ENCODE peak calls at places on chromosomes 6 and 20, in ten cellular contexts. One of them, this sample, is unnamed. For H3K4me1, the result is how much of the 10 kb centered on the place peaks cover.

GRCh38 chr6:2611092-2611491 is 139.6 kb downstream of the MYLK4 start:
- DNase-seq in adrenal gland: peak
- DNase-seq in neural progenitor cell: no peak
- DNase-seq in breast epithelium: no peak
- DNase-seq in lower lobe of right lung: no peak
- DNase-seq in neuronal stem cell: no peak
- DNase-seq in psoas muscle: no peak
- DNase-seq in CD8-positive, alpha-beta memory T cell: no peak
- DNase-seq in heart left ventricle: no peak
- DNase-seq in left lung: no peak
- DNase-seq in this sample: no peak

GRCh38 chr6:75167851-75168250 is 38.0 kb downstream of the COL12A1 start:
- DNase-seq in left lung: no peak
- DNase-seq in CD8-positive, alpha-beta memory T cell: no peak
- DNase-seq in lower lobe of right lung: no peak
- DNase-seq in neural progenitor cell: no peak
- DNase-seq in adrenal gland: no peak
- DNase-seq in neuronal stem cell: no peak
- DNase-seq in heart left ventricle: no peak
- DNase-seq in breast epithelium: no peak
- DNase-seq in psoas muscle: no peak
- DNase-seq in this sample: no peak

GRCh38 chr6:89840538-89840937 is 10.9 kb downstream of the CASP8AP2 start:
- DNase-seq in heart left ventricle: no peak
- DNase-seq in adrenal gland: peak
- DNase-seq in CD8-positive, alpha-beta memory T cell: no peak
- DNase-seq in neural progenitor cell: no peak
- DNase-seq in breast epithelium: no peak
- DNase-seq in left lung: no peak
- DNase-seq in psoas muscle: no peak
- DNase-seq in neuronal stem cell: no peak
- DNase-seq in lower lobe of right lung: no peak
- DNase-seq in this sample: no peak

GRCh38 chr6:1200706-1201105 is 111.2 kb upstream of the FOXQ1 start:
- DNase-seq in lower lobe of right lung: no peak
- DNase-seq in CD8-positive, alpha-beta memory T cell: no peak
- DNase-seq in breast epithelium: no peak
- DNase-seq in neural progenitor cell: no peak
- DNase-seq in adrenal gland: no peak
- DNase-seq in psoas muscle: no peak
- DNase-seq in heart left ventricle: no peak
- DNase-seq in neuronal stem cell: no peak
- DNase-seq in left lung: no peak
- DNase-seq in this sample: no peak

GRCh38 chr20:24425523-24425922 is 43.9 kb upstream of the SYNDIG1 start:
- DNase-seq in lower lobe of right lung: no peak
- DNase-seq in psoas muscle: no peak
- DNase-seq in neuronal stem cell: no peak
- DNase-seq in CD8-positive, alpha-beta memory T cell: no peak
- DNase-seq in heart left ventricle: no peak
- DNase-seq in breast epithelium: no peak
- DNase-seq in left lung: no peak
- DNase-seq in neural progenitor cell: no peak
- DNase-seq in adrenal gland: no peak
- DNase-seq in this sample: no peak

GRCh38 chr20:44052166-44052565 is 134.8 kb downstream of the JPH2 start:
- DNase-seq in neural progenitor cell: no peak
- DNase-seq in left lung: no peak
- DNase-seq in lower lobe of right lung: no peak
- DNase-seq in breast epithelium: no peak
- DNase-seq in heart left ventricle: no peak
- DNase-seq in adrenal gland: no peak
- DNase-seq in CD8-positive, alpha-beta memory T cell: no peak
- DNase-seq in psoas muscle: no peak
- DNase-seq in neuronal stem cell: no peak
- DNase-seq in this sample: no peak

GRCh38 chr6:40346241-40346640 is 240.9 kb downstream of the LRFN2 start:
- DNase-seq in CD8-positive, alpha-beta memory T cell: no peak
- DNase-seq in neuronal stem cell: no peak
- DNase-seq in left lung: no peak
- DNase-seq in breast epithelium: no peak
- DNase-seq in neural progenitor cell: no peak
- DNase-seq in heart left ventricle: no peak
- DNase-seq in lower lobe of right lung: no peak
- DNase-seq in adrenal gland: no peak
- DNase-seq in psoas muscle: no peak
- DNase-seq in this sample: no peak

GRCh38 chr6:3869632-3870527 is 20.7 kb downstream of the FAM50B start:
- DNase-seq in neural progenitor cell: no peak
- DNase-seq in breast epithelium: no peak
- DNase-seq in left lung: no peak
- DNase-seq in neuronal stem cell: no peak
- DNase-seq in heart left ventricle: no peak
- DNase-seq in psoas muscle: no peak
- DNase-seq in lower lobe of right lung: no peak
- DNase-seq in adrenal gland: no peak
- DNase-seq in CD8-positive, alpha-beta memory T cell: no peak
- DNase-seq in this sample: no peak

GRCh38 chr6:45827952-45828530 is 187.6 kb downstream of the CLIC5 start:
- DNase-seq in lower lobe of right lung: no peak
- DNase-seq in adrenal gland: no peak
- DNase-seq in psoas muscle: no peak
- DNase-seq in breast epithelium: no peak
- DNase-seq in neural progenitor cell: no peak
- DNase-seq in CD8-positive, alpha-beta memory T cell: no peak
- DNase-seq in left lung: no peak
- DNase-seq in neuronal stem cell: no peak
- DNase-seq in heart left ventricle: no peak
- DNase-seq in this sample: no peak

GRCh38 chr6:27582928-27583725 is 110.2 kb upstream of the ZNF184 start:
- DNase-seq in lower lobe of right lung: no peak
- DNase-seq in heart left ventricle: no peak
- DNase-seq in neuronal stem cell: no peak
- DNase-seq in adrenal gland: no peak
- DNase-seq in breast epithelium: no peak
- DNase-seq in left lung: no peak
- DNase-seq in psoas muscle: no peak
- DNase-seq in CD8-positive, alpha-beta memory T cell: no peak
- DNase-seq in neural progenitor cell: peak
- DNase-seq in this sample: peak

GRCh38 chr20:62387993-62388635 is 1.2 kb downstream of the RPS21 start:
- DNase-seq in neuronal stem cell: no peak
- DNase-seq in neural progenitor cell: no peak
- DNase-seq in lower lobe of right lung: no peak
- DNase-seq in left lung: no peak
- DNase-seq in psoas muscle: no peak
- DNase-seq in CD8-positive, alpha-beta memory T cell: no peak
- DNase-seq in adrenal gland: peak
- DNase-seq in breast epithelium: no peak
- DNase-seq in heart left ventricle: no peak
- DNase-seq in this sample: no peak

GRCh38 chr20:34110025-34111013 is 1.7 kb downstream of the EIF2S2 start:
- DNase-seq in adrenal gland: no peak
- DNase-seq in psoas muscle: no peak
- DNase-seq in neuronal stem cell: no peak
- DNase-seq in breast epithelium: no peak
- DNase-seq in CD8-positive, alpha-beta memory T cell: no peak
- DNase-seq in neural progenitor cell: no peak
- DNase-seq in left lung: no peak
- DNase-seq in lower lobe of right lung: no peak
- DNase-seq in heart left ventricle: no peak
- DNase-seq in this sample: no peak
- H3K4me1 ChIP-seq in adrenal gland: under half
- H3K4me1 ChIP-seq in psoas muscle: under half
- H3K4me1 ChIP-seq in neuronal stem cell: under half
- H3K4me1 ChIP-seq in breast epithelium: under half
- H3K4me1 ChIP-seq in CD8-positive, alpha-beta memory T cell: under half
- H3K4me1 ChIP-seq in neural progenitor cell: under half
- H3K4me1 ChIP-seq in left lung: under half
- H3K4me1 ChIP-seq in lower lobe of right lung: half or more
- H3K4me1 ChIP-seq in heart left ventricle: under half
- H3K4me1 ChIP-seq in this sample: under half

GRCh38 chr6:124882580-124883393 is 79.5 kb upstream of the RNF217 start:
- DNase-seq in CD8-positive, alpha-beta memory T cell: no peak
- DNase-seq in neuronal stem cell: no peak
- DNase-seq in adrenal gland: no peak
- DNase-seq in breast epithelium: no peak
- DNase-seq in neural progenitor cell: no peak
- DNase-seq in lower lobe of right lung: no peak
- DNase-seq in heart left ventricle: no peak
- DNase-seq in left lung: no peak
- DNase-seq in psoas muscle: no peak
- DNase-seq in this sample: no peak
- H3K4me1 ChIP-seq in CD8-positive, alpha-beta memory T cell: under half
- H3K4me1 ChIP-seq in neuronal stem cell: under half
- H3K4me1 ChIP-seq in adrenal gland: under half
- H3K4me1 ChIP-seq in breast epithelium: under half
- H3K4me1 ChIP-seq in neural progenitor cell: under half
- H3K4me1 ChIP-seq in lower lobe of right lung: under half
- H3K4me1 ChIP-seq in heart left ventricle: under half
- H3K4me1 ChIP-seq in left lung: under half
- H3K4me1 ChIP-seq in psoas muscle: under half
- H3K4me1 ChIP-seq in this sample: under half

DNA sequence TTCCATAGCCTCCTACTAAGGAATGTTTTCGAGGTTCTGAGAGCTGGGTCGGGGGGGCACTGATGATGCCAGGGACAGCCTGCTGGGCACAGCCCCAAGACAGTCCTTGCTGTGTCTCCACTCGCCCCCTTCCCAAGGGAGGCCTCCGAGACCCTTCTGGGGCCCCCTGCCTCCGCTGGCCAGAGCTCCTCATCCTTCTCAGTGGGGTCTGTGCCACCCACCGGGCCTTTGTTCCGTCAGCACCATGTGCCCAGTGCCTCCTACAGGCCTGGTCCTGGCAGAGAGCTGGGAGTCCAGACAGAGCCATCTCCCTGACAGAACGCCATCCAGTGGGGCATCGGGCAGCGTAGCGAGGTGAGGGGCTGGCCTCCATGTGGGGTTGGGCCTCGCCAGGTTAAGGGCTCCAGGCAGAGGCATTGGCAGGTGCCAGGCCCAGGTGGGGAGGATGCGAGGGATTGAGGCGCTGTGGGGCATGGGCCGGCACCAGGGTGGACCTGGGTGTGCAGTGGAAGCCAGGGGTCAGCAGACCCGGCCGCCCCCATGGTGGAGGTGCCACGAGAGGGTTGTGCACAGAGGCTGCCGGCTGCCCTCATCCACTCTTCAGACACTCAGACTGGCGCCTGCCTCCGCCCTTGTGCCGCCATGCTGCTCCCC is 13.3 kb downstream of the RBM38 start:
- DNase-seq in lower lobe of right lung: peak
- DNase-seq in neuronal stem cell: no peak
- DNase-seq in psoas muscle: peak
- DNase-seq in CD8-positive, alpha-beta memory T cell: peak
- DNase-seq in breast epithelium: no peak
- DNase-seq in heart left ventricle: peak
- DNase-seq in adrenal gland: no peak
- DNase-seq in neural progenitor cell: no peak
- DNase-seq in left lung: peak
- DNase-seq in this sample: no peak
- H3K4me1 ChIP-seq in lower lobe of right lung: under half
- H3K4me1 ChIP-seq in neuronal stem cell: under half
- H3K4me1 ChIP-seq in psoas muscle: half or more
- H3K4me1 ChIP-seq in CD8-positive, alpha-beta memory T cell: half or more
- H3K4me1 ChIP-seq in breast epithelium: under half
- H3K4me1 ChIP-seq in heart left ventricle: half or more
- H3K4me1 ChIP-seq in adrenal gland: under half
- H3K4me1 ChIP-seq in neural progenitor cell: under half
- H3K4me1 ChIP-seq in left lung: under half
- H3K4me1 ChIP-seq in this sample: half or more

GRCh38 chr6:148491638-148492210 is 149.1 kb downstream of the SASH1 start:
- DNase-seq in adrenal gland: no peak
- DNase-seq in lower lobe of right lung: no peak
- DNase-seq in left lung: no peak
- DNase-seq in neural progenitor cell: no peak
- DNase-seq in CD8-positive, alpha-beta memory T cell: no peak
- DNase-seq in neuronal stem cell: no peak
- DNase-seq in breast epithelium: no peak
- DNase-seq in psoas muscle: no peak
- DNase-seq in heart left ventricle: no peak
- DNase-seq in this sample: no peak

GRCh38 chr6:148494226-148494625 is 151.6 kb downstream of the SASH1 start:
- DNase-seq in neuronal stem cell: no peak
- DNase-seq in psoas muscle: no peak
- DNase-seq in heart left ventricle: no peak
- DNase-seq in left lung: no peak
- DNase-seq in neural progenitor cell: no peak
- DNase-seq in lower lobe of right lung: no peak
- DNase-seq in CD8-positive, alpha-beta memory T cell: no peak
- DNase-seq in adrenal gland: no peak
- DNase-seq in breast epithelium: no peak
- DNase-seq in this sample: no peak

GRCh38 chr6:148492654-148493290 is 150.1 kb downstream of the SASH1 start:
- DNase-seq in left lung: no peak
- DNase-seq in CD8-positive, alpha-beta memory T cell: no peak
- DNase-seq in neuronal stem cell: no peak
- DNase-seq in psoas muscle: no peak
- DNase-seq in breast epithelium: no peak
- DNase-seq in neural progenitor cell: no peak
- DNase-seq in heart left ventricle: no peak
- DNase-seq in adrenal gland: no peak
- DNase-seq in lower lobe of right lung: no peak
- DNase-seq in this sample: no peak

GRCh38 chr6:148495029-148495428 is 152.4 kb downstream of the SASH1 start:
- DNase-seq in left lung: no peak
- DNase-seq in CD8-positive, alpha-beta memory T cell: no peak
- DNase-seq in breast epithelium: no peak
- DNase-seq in heart left ventricle: no peak
- DNase-seq in neuronal stem cell: no peak
- DNase-seq in lower lobe of right lung: no peak
- DNase-seq in neural progenitor cell: no peak
- DNase-seq in adrenal gland: no peak
- DNase-seq in psoas muscle: no peak
- DNase-seq in this sample: no peak

GRCh38 chr6:148493374-148493773 is 150.7 kb downstream of the SASH1 start:
- DNase-seq in CD8-positive, alpha-beta memory T cell: no peak
- DNase-seq in lower lobe of right lung: no peak
- DNase-seq in neuronal stem cell: no peak
- DNase-seq in psoas muscle: no peak
- DNase-seq in adrenal gland: no peak
- DNase-seq in breast epithelium: no peak
- DNase-seq in heart left ventricle: no peak
- DNase-seq in neural progenitor cell: no peak
- DNase-seq in left lung: no peak
- DNase-seq in this sample: no peak
- H3K4me1 ChIP-seq in CD8-positive, alpha-beta memory T cell: under half
- H3K4me1 ChIP-seq in lower lobe of right lung: under half
- H3K4me1 ChIP-seq in neuronal stem cell: under half
- H3K4me1 ChIP-seq in psoas muscle: under half
- H3K4me1 ChIP-seq in adrenal gland: under half
- H3K4me1 ChIP-seq in breast epithelium: under half
- H3K4me1 ChIP-seq in heart left ventricle: under half
- H3K4me1 ChIP-seq in neural progenitor cell: under half
- H3K4me1 ChIP-seq in left lung: under half
- H3K4me1 ChIP-seq in this sample: under half

GRCh38 chr6:154480144-154480639 is 30.3 kb downstream of the CNKSR3 start:
- DNase-seq in psoas muscle: no peak
- DNase-seq in breast epithelium: no peak
- DNase-seq in adrenal gland: no peak
- DNase-seq in lower lobe of right lung: no peak
- DNase-seq in neural progenitor cell: no peak
- DNase-seq in CD8-positive, alpha-beta memory T cell: no peak
- DNase-seq in neuronal stem cell: no peak
- DNase-seq in left lung: no peak
- DNase-seq in heart left ventricle: no peak
- DNase-seq in this sample: no peak
- H3K4me1 ChIP-seq in psoas muscle: under half
- H3K4me1 ChIP-seq in breast epithelium: under half
- H3K4me1 ChIP-seq in adrenal gland: under half
- H3K4me1 ChIP-seq in lower lobe of right lung: under half
- H3K4me1 ChIP-seq in neural progenitor cell: under half
- H3K4me1 ChIP-seq in CD8-positive, alpha-beta memory T cell: under half
- H3K4me1 ChIP-seq in neuronal stem cell: under half
- H3K4me1 ChIP-seq in left lung: under half
- H3K4me1 ChIP-seq in heart left ventricle: under half
- H3K4me1 ChIP-seq in this sample: under half